ENCODE peak calls at places on chromosomes 5 and 9, in four cellular contexts. One of them, this sample, is unnamed.

GRCh38 chr9:137834846-137835546 is 42.6 kb upstream of the CACNA1B start:
- DNase-seq in K562: no peak
- DNase-seq in H1: no peak
- DNase-seq in GM12878: no peak
- DNase-seq in this sample: no peak

GRCh38 chr5:127028822-127029457 is 1.4 kb downstream of the MARCHF3 start:
- DNase-seq in K562: no peak
- DNase-seq in GM12878: no peak
- DNase-seq in H1: no peak
- DNase-seq in this sample: peak; percentile 68

GRCh38 chr9:91882628-91883027 is 67.4 kb downstream of the ROR2 start:
- DNase-seq in H1: no peak
- DNase-seq in GM12878: no peak
- DNase-seq in K562: no peak
- DNase-seq in this sample: no peak

GRCh38 chr5:154519375-154519774 is 41.3 kb upstream of the HAND1 start:
- DNase-seq in K562: no peak
- DNase-seq in H1: no peak
- DNase-seq in GM12878: no peak
- DNase-seq in this sample: no peak

GRCh38 chr5:170182461-170182860 is 50.3 kb upstream of the C5orf58 start:
- DNase-seq in K562: no peak
- DNase-seq in H1: no peak
- DNase-seq in GM12878: no peak
- DNase-seq in this sample: no peak

GRCh38 chr5:78779771-78780616 is 131.4 kb upstream of the LHFPL2 start:
- DNase-seq in H1: no peak
- DNase-seq in K562: no peak
- DNase-seq in GM12878: no peak
- DNase-seq in this sample: no peak

GRCh38 chr5:40916213-40916612 is 6.9 kb downstream of the C7 start:
- DNase-seq in K562: no peak
- DNase-seq in GM12878: no peak
- DNase-seq in H1: no peak
- DNase-seq in this sample: no peak

GRCh38 chr5:9549941-9550340 is 4.1 kb upstream of the SEMA5A start:
- DNase-seq in K562: no peak
- DNase-seq in H1: no peak
- DNase-seq in GM12878: no peak
- DNase-seq in this sample: no peak

GRCh38 chr5:2200261-2200965 is 317.7 kb upstream of the IRX4 start:
- DNase-seq in GM12878: no peak
- DNase-seq in H1: no peak
- DNase-seq in K562: no peak
- DNase-seq in this sample: no peak

GRCh38 chr5:168472329-168472728 is 13.9 kb upstream of the RARS1 start:
- DNase-seq in K562: no peak
- DNase-seq in H1: no peak
- DNase-seq in GM12878: no peak
- DNase-seq in this sample: no peak

GRCh38 chr9:109109962-109110325 is 9.8 kb downstream of the TMEM245 start:
- DNase-seq in H1: no peak
- DNase-seq in GM12878: no peak
- DNase-seq in K562: no peak
- DNase-seq in this sample: peak; percentile 60

GRCh38 chr9:123834218-123834906 is 95.6 kb downstream of the DENND1A start:
- DNase-seq in K562: no peak
- DNase-seq in H1: no peak
- DNase-seq in GM12878: no peak
- DNase-seq in this sample: no peak

GRCh38 chr9:130043654-130044623 is 950 bp upstream of the FNBP1 start:
- DNase-seq in GM12878: no peak
- DNase-seq in H1: no peak
- DNase-seq in K562: peak; percentile 54
- DNase-seq in this sample: peak; percentile 83

GRCh38 chr9:134671341-134672113 is 29.9 kb downstream of the COL5A1 start:
- DNase-seq in H1: no peak
- DNase-seq in K562: no peak
- DNase-seq in GM12878: no peak
- DNase-seq in this sample: no peak

GRCh38 chr9:127518091-127518856 is 67.0 kb downstream of the LRSAM1 start:
- DNase-seq in H1: no peak
- DNase-seq in GM12878: peak; percentile 31
- DNase-seq in K562: no peak
- DNase-seq in this sample: no peak

GRCh38 chr9:128101231-128101641 is 26.3 kb downstream of the PTGES2 start:
- DNase-seq in K562: no peak
- DNase-seq in GM12878: no peak
- DNase-seq in H1: no peak
- DNase-seq in this sample: peak; percentile 61

GRCh38 chr5:35884125-35884788 is 27.6 kb downstream of the IL7R start:
- DNase-seq in K562: no peak
- DNase-seq in H1: no peak
- DNase-seq in GM12878: no peak
- DNase-seq in this sample: no peak

GRCh38 chr9:95077766-95078382 is 239.6 kb downstream of the FANCC start:
- DNase-seq in GM12878: no peak
- DNase-seq in K562: no peak
- DNase-seq in H1: no peak
- DNase-seq in this sample: no peak

GRCh38 chr5:56211298-56211865 is 21.7 kb downstream of the ANKRD55 start:
- DNase-seq in GM12878: no peak
- DNase-seq in K562: no peak
- DNase-seq in H1: no peak
- DNase-seq in this sample: peak; percentile 99

GRCh38 chr9:22111871-22112247 is 102.8 kb upstream of the CDKN2B start:
- DNase-seq in K562: no peak
- DNase-seq in GM12878: no peak
- DNase-seq in H1: no peak
- DNase-seq in this sample: no peak

GRCh38 chr5:124176692-124177091 is 569.7 kb downstream of the ZNF608 start:
- DNase-seq in GM12878: no peak
- DNase-seq in H1: no peak
- DNase-seq in K562: no peak
- DNase-seq in this sample: no peak

GRCh38 chr5:19928556-19929421 is 59.2 kb downstream of the CDH18 start:
- DNase-seq in H1: no peak
- DNase-seq in K562: no peak
- DNase-seq in GM12878: no peak
- DNase-seq in this sample: peak; percentile 6

GRCh38 chr5:178384815-178385471 is 152.3 kb upstream of the PHYKPL start:
- DNase-seq in K562: no peak
- DNase-seq in H1: no peak
- DNase-seq in GM12878: no peak
- DNase-seq in this sample: no peak

GRCh38 chr9:135901036-135901758 is 6.1 kb downstream of the CAMSAP1 start:
- DNase-seq in K562: no peak
- DNase-seq in GM12878: no peak
- DNase-seq in H1: no peak
- DNase-seq in this sample: no peak

GRCh38 chr9:106953166-106953565 is 90.2 kb downstream of the ZNF462 start:
- DNase-seq in GM12878: no peak
- DNase-seq in K562: no peak
- DNase-seq in H1: no peak
- DNase-seq in this sample: no peak

GRCh38 chr9:133689151-133689763 is 48.9 kb downstream of the SARDH start:
- DNase-seq in H1: no peak
- DNase-seq in GM12878: no peak
- DNase-seq in K562: no peak
- DNase-seq in this sample: no peak

GRCh38 chr9:126673689-126674364 is 60.1 kb downstream of the LMX1B start:
- DNase-seq in K562: no peak
- DNase-seq in GM12878: no peak
- DNase-seq in H1: no peak
- DNase-seq in this sample: peak; percentile 15

GRCh38 chr9:6239694-6240093 is 24.1 kb downstream of the IL33 start:
- DNase-seq in H1: no peak
- DNase-seq in GM12878: no peak
- DNase-seq in K562: no peak
- DNase-seq in this sample: no peak

GRCh38 chr9:6247266-6247665 is 31.7 kb downstream of the IL33 start:
- DNase-seq in GM12878: no peak
- DNase-seq in K562: no peak
- DNase-seq in H1: no peak
- DNase-seq in this sample: no peak

GRCh38 chr9:6239048-6239461 is 23.4 kb downstream of the IL33 start:
- DNase-seq in GM12878: no peak
- DNase-seq in H1: no peak
- DNase-seq in K562: no peak
- DNase-seq in this sample: peak; percentile 94

GRCh38 chr9:6243746-6244145 is 28.1 kb downstream of the IL33 start:
- DNase-seq in K562: no peak
- DNase-seq in GM12878: peak; percentile 48
- DNase-seq in H1: no peak
- DNase-seq in this sample: no peak
- TF ChIP-seq BRCA1 in K562: no peak
- TF ChIP-seq BRCA1 in GM12878: no peak
- TF ChIP-seq BRCA1 in H1: no peak
- TF ChIP-seq BRCA1 in this sample: no peak

GRCh38 chr9:98184326-98184725 is 8.1 kb downstream of the CORO2A start:
- DNase-seq in H1: no peak
- DNase-seq in K562: no peak
- DNase-seq in GM12878: no peak
- DNase-seq in this sample: no peak
- TF ChIP-seq BRCA1 in H1: no peak
- TF ChIP-seq BRCA1 in K562: no peak
- TF ChIP-seq BRCA1 in GM12878: no peak
- TF ChIP-seq BRCA1 in this sample: no peak

GRCh38 chr5:1176473-1177391 is 24.7 kb upstream of the SLC6A19 start:
- DNase-seq in H1: no peak
- DNase-seq in GM12878: no peak
- DNase-seq in K562: peak; percentile 89
- DNase-seq in this sample: no peak
- TF ChIP-seq BRCA1 in H1: no peak
- TF ChIP-seq BRCA1 in GM12878: no peak
- TF ChIP-seq BRCA1 in K562: no peak
- TF ChIP-seq BRCA1 in this sample: no peak

GRCh38 chr9:72977670-72978069 is 24.8 kb upstream of the ALDH1A1 start:
- DNase-seq in GM12878: no peak
- DNase-seq in H1: no peak
- DNase-seq in K562: no peak
- DNase-seq in this sample: no peak
- TF ChIP-seq BRCA1 in GM12878: no peak
- TF ChIP-seq BRCA1 in H1: no peak
- TF ChIP-seq BRCA1 in K562: no peak
- TF ChIP-seq BRCA1 in this sample: no peak